ENCODE peak calls at places on chromosome 9, in eight cellular contexts. K, W, G, Q, B, V, O and N are unnamed samples.

GRCh38 chr9:109817846-109818472 is 38.0 kb downstream of the PALM2AKAP2 start:
- DNase-seq in K (peak; percentile 72), W (peak; percentile 56), G (peak; percentile 77), Q (peak; percentile 94), B (peak; percentile 86), V (peak; percentile 46), O (peak; percentile 62), N (peak; percentile 98)

GRCh38 chr9:117414906-117415583 is at the start of gene ASTN2:
- DNase-seq in K (peak; percentile 8), W (peak; percentile 31), G (peak; percentile 40), Q (no peak), B (peak; percentile 81), V (peak; percentile 20), O (peak; percentile 84), N (peak; percentile 33)

GRCh38 chr9:131394464-131395026 is 659 bp downstream of the PRRC2B start:
- DNase-seq in K (no peak), W (peak; percentile 35), G (peak; percentile 49), Q (peak; percentile 35), B (peak; percentile 88), V (peak; percentile 54), O (peak; percentile 43), N (peak; percentile 54)

GRCh38 chr9:78671785-78672184 is 374.9 kb downstream of the PSAT1 start:
- DNase-seq in K (no peak), W (no peak), G (no peak), Q (no peak), B (no peak), V (no peak), O (no peak), N (no peak)

GRCh38 chr9:96100385-96100978 is 201.5 kb downstream of the HSD17B3 start:
- DNase-seq in K (no peak), W (no peak), G (no peak), Q (no peak), B (peak; percentile 67), V (no peak), O (no peak), N (no peak)

GRCh38 chr9:88583901-88584596 is 49.1 kb downstream of the NXNL2 start:
- DNase-seq in K (no peak), W (no peak), G (no peak), Q (no peak), B (no peak), V (no peak), O (peak; percentile 56), N (no peak)

GRCh38 chr9:111118256-111118950 is 80.1 kb upstream of the LPAR1 start:
- DNase-seq in K (no peak), W (no peak), G (no peak), Q (no peak), B (no peak), V (no peak), O (no peak), N (no peak)

GRCh38 chr9:88539246-88539645 is 4.3 kb downstream of the NXNL2 start:
- DNase-seq in K (no peak), W (no peak), G (no peak), Q (no peak), B (no peak), V (no peak), O (no peak), N (no peak)

GRCh38 chr9:14316574-14317304 is 2.8 kb upstream of the NFIB start:
- DNase-seq in K (no peak), W (no peak), G (no peak), Q (no peak), B (no peak), V (no peak), O (no peak), N (no peak)

DNA sequence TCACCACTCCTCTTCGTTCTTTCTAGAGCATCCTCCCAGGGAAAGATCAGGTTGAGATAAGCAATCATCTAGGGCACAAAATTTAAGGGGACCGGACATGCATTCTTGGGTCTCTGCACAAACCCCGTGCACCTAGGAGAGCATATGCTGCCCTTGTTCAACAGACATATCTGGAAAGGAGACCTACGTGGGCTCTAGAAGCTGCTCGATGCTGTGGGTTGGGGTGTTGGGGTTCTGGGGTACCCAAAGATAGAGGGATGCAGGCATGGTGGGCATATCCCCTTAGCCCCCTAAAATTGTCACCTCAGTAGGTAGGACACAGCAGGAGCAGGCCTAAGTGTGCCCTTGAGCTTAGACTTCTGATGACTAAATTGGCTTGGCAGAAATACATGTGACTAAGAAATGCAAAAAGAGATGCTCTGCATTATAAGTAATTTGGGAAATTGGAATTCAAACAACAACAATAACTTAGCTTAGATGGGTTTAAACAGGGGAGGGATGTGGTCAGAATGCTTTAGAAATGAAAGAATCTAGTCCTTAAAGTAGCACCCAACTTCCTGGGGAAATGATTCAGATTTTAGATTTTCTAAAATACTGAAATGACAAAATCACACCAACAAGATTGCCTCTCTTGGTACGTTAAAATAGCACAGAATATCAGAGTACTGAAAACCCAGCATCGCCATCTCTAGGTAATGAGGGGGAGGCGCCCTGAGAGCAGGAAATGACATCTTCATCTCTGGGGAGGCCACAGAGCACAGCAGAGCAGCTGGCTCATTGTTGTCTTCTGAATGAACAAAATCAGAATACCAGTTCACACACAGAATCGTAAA is 172.3 kb downstream of the GNA14 start:
- DNase-seq in K (no peak), W (no peak), G (no peak), Q (no peak), B (no peak), V (no peak), O (no peak), N (no peak)
- TF ChIP-seq CTCF in K (no peak), W (no peak), G (no peak), Q (no peak), B (no peak), V (no peak), O (no peak), N (no peak)

GRCh38 chr9:92769276-92769675 is 4.6 kb upstream of the BICD2 start:
- DNase-seq in K (no peak), W (no peak), G (no peak), Q (no peak), B (no peak), V (no peak), O (no peak), N (no peak)
- TF ChIP-seq CTCF in K (no peak), W (no peak), G (no peak), Q (no peak), B (no peak), V (no peak), O (no peak), N (no peak)

DNA sequence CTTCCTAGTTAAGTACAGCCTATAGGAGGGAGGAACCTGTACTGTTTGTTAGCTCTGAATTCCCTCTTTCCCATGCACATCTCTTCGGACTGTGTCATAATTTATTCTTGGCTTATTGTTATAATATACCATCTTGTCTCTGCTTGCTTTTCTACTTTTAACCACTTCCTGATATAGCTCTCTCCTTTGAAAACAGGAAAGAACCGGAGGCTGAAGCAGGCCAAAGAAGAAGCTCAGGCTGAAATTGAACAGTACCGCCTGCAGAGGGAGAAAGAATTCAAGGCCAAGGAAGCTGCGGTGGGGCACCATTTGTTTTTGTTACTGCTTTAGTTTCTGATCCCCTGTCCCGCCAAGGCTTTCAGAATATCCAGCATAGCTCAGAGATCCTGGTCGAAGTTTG is 4.8 kb downstream of the ATP6V1G1 start:
- DNase-seq in K (no peak), W (no peak), G (peak; percentile 33), Q (no peak), B (peak; percentile 82), V (peak; percentile 37), O (no peak), N (no peak)
- TF ChIP-seq CTCF in K (no peak), W (no peak), G (no peak), Q (no peak), B (no peak), V (peak; percentile 27), O (no peak), N (peak; percentile 25)

GRCh38 chr9:112784020-112784788 is 33.6 kb downstream of the SNX30 start:
- DNase-seq in K (no peak), W (no peak), G (peak; percentile 15), Q (no peak), B (no peak), V (no peak), O (peak; percentile 68), N (peak; percentile 43)

GRCh38 chr9:112785981-112786380 is 35.4 kb downstream of the SNX30 start:
- DNase-seq in K (no peak), W (no peak), G (no peak), Q (no peak), B (no peak), V (no peak), O (no peak), N (no peak)

GRCh38 chr9:112789493-112789892 is 38.9 kb downstream of the SNX30 start:
- DNase-seq in K (no peak), W (no peak), G (no peak), Q (no peak), B (no peak), V (no peak), O (no peak), N (no peak)

GRCh38 chr9:112787942-112788341 is 37.4 kb downstream of the SNX30 start:
- DNase-seq in K (no peak), W (no peak), G (no peak), Q (no peak), B (no peak), V (no peak), O (no peak), N (no peak)

DNA sequence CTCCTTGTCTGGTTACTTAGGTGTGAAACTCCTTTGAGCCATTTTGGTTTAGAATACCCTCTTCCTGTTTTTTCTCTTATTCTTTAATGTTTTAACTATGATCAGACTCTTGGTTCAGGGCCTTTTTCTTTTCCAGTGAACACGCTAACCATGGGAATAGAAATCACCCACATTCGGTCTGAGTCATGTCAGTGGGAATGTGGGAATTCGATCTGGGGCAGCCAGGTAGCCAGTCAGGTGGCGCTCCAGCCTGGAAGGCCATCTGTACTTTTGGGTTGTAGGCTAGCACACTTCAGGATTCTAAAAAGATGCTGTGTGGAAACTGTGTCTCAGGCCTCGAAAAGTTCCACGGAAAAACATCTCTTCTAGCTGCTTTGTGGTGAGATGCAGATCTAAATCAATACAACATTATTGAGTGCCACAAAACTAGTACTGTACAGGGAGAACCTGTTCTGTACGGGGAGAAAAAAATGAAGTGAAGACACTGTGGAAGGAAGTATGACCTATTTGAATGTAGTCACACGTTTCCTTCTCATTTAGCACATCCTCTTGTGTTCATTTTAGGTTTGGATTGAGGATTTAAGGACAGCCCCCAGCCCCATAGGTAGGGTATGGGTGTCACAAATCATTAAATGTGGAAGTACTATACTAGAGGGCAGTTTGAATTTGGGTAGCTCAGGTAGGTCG is 36.4 kb downstream of the SNX30 start:
- DNase-seq in K (no peak), W (no peak), G (no peak), Q (no peak), B (no peak), V (no peak), O (no peak), N (no peak)
- TF ChIP-seq CTCF in K (no peak), W (no peak), G (no peak), Q (no peak), B (no peak), V (no peak), O (no peak), N (no peak)

GRCh38 chr9:135034106-135034505 is 53.4 kb upstream of the OLFM1 start:
- DNase-seq in K (no peak), W (no peak), G (no peak), Q (no peak), B (peak; percentile 76), V (no peak), O (no peak), N (no peak)
- TF ChIP-seq CTCF in K (no peak), W (no peak), G (no peak), Q (no peak), B (no peak), V (no peak), O (no peak), N (no peak)